ENCODE peak calls at places on chromosomes 13 and 19, in six cellular contexts. C, J, V, X, O and F are unnamed samples.

GRCh38 chr13:101640797-101641400 is 188.4 kb downstream of the ITGBL1 start:
- DNase-seq in C (no peak), J (no peak), V (no peak), X (no peak), O (no peak), F (peak)

GRCh38 chr13:99796175-99796819 is 175.3 kb downstream of the ZIC5 start:
- DNase-seq in C (no peak), J (no peak), V (no peak), X (peak), O (no peak), F (no peak)

GRCh38 chr19:48751835-48752510 is 468 bp downstream of the FUT1 start:
- DNase-seq in C (no peak), J (no peak), V (peak), X (no peak), O (no peak), F (no peak)

GRCh38 chr19:47658431-47659383 is 49.8 kb downstream of the BICRA start:
- DNase-seq in C (no peak), J (peak), V (no peak), X (no peak), O (no peak), F (no peak)

GRCh38 chr19:31448221-31448657 is 99.0 kb upstream of the TSHZ3 start:
- DNase-seq in C (no peak), J (peak), V (peak), X (no peak), O (no peak), F (no peak)

GRCh38 chr19:51422053-51422448 is 4.6 kb upstream of the SIGLEC10 start:
- DNase-seq in C (peak), J (peak), V (no peak), X (peak), O (peak), F (peak)

GRCh38 chr13:52921194-52921593 is 72.8 kb upstream of the PCDH8 start:
- DNase-seq in C (no peak), J (no peak), V (no peak), X (no peak), O (no peak), F (no peak)

GRCh38 chr13:105918842-105919741 is 616.4 kb downstream of the EFNB2 start:
- DNase-seq in C (no peak), J (no peak), V (peak), X (no peak), O (no peak), F (peak)

GRCh38 chr13:110716235-110716505 is 2.7 kb downstream of the ING1 start:
- DNase-seq in C (no peak), J (no peak), V (no peak), X (no peak), O (no peak), F (no peak)

GRCh38 chr19:50431343-50432220 is 1.1 kb upstream of the MYBPC2 start:
- DNase-seq in C (peak), J (peak), V (peak), X (peak), O (peak), F (peak)

GRCh38 chr19:2609389-2610116 is 92.9 kb downstream of the GNG7 start:
- DNase-seq in C (no peak), J (no peak), V (no peak), X (no peak), O (no peak), F (no peak)

GRCh38 chr13:25214371-25215252 is 42.5 kb upstream of the AMER2 start:
- DNase-seq in C (no peak), J (no peak), V (no peak), X (no peak), O (no peak), F (no peak)

GRCh38 chr13:51243832-51244231 is 21.6 kb downstream of the FAM124A start:
- DNase-seq in C (no peak), J (no peak), V (no peak), X (no peak), O (no peak), F (no peak)

GRCh38 chr19:30011051-30011578 is 69.1 kb downstream of the URI1 start:
- DNase-seq in C (no peak), J (no peak), V (no peak), X (no peak), O (no peak), F (no peak)

GRCh38 chr13:40271931-40272775 is 394.3 kb downstream of the FOXO1 start:
- DNase-seq in C (no peak), J (peak), V (no peak), X (no peak), O (peak), F (no peak)

GRCh38 chr19:34512254-34512796 is 30.8 kb downstream of the WTIP start:
- DNase-seq in C (no peak), J (no peak), V (no peak), X (no peak), O (no peak), F (no peak)

GRCh38 chr19:35983177-35983576 is 11.8 kb upstream of the SDHAF1 start:
- DNase-seq in C (no peak), J (no peak), V (no peak), X (no peak), O (no peak), F (no peak)

GRCh38 chr13:50740052-50740741 is 103.3 kb downstream of the DLEU7 start:
- DNase-seq in C (no peak), J (no peak), V (no peak), X (no peak), O (no peak), F (no peak)

GRCh38 chr13:32894589-32895001 is 121.6 kb upstream of the KL start:
- DNase-seq in C (no peak), J (no peak), V (no peak), X (no peak), O (no peak), F (no peak)